ENCODE peak calls at places on chromosomes 12 and 14, in seven cellular contexts. One of them, this sample, is unnamed.

GRCh38 chr12:91262023-91262676 is 79.5 kb upstream of the DCN start:
- DNase-seq in K562: no peak
- DNase-seq in GM12878: no peak
- DNase-seq in HepG2: no peak
- DNase-seq in H1: no peak
- DNase-seq in SK-N-SH: no peak
- DNase-seq in HCT116: no peak
- DNase-seq in this sample: no peak

GRCh38 chr12:132524405-132524804 is 34.5 kb downstream of the FBRSL1 start:
- DNase-seq in K562: no peak
- DNase-seq in SK-N-SH: no peak
- DNase-seq in HepG2: no peak
- DNase-seq in GM12878: no peak
- DNase-seq in H1: no peak
- DNase-seq in HCT116: no peak
- DNase-seq in this sample: peak; percentile 22

GRCh38 chr12:75556306-75556899 is 45.0 kb upstream of the KRR1 start:
- DNase-seq in H1: no peak
- DNase-seq in GM12878: no peak
- DNase-seq in K562: no peak
- DNase-seq in SK-N-SH: no peak
- DNase-seq in HCT116: no peak
- DNase-seq in HepG2: peak; percentile 34
- DNase-seq in this sample: no peak

GRCh38 chr12:58341791-58342190 is 400.4 kb downstream of the ATP23 start:
- DNase-seq in H1: no peak
- DNase-seq in K562: no peak
- DNase-seq in HCT116: no peak
- DNase-seq in SK-N-SH: no peak
- DNase-seq in GM12878: no peak
- DNase-seq in HepG2: no peak
- DNase-seq in this sample: no peak

GRCh38 chr12:62715086-62715786 is 219.7 kb downstream of the PPM1H start:
- DNase-seq in H1: no peak
- DNase-seq in K562: no peak
- DNase-seq in SK-N-SH: no peak
- DNase-seq in HepG2: no peak
- DNase-seq in GM12878: no peak
- DNase-seq in HCT116: no peak
- DNase-seq in this sample: no peak

GRCh38 chr14:94650806-94651805 is 38.9 kb downstream of the SERPINA3 start:
- DNase-seq in SK-N-SH: peak; percentile 73
- DNase-seq in HepG2: no peak
- DNase-seq in K562: no peak
- DNase-seq in HCT116: no peak
- DNase-seq in GM12878: no peak
- DNase-seq in H1: peak; percentile 37
- DNase-seq in this sample: no peak

GRCh38 chr12:109771746-109772621 is 58.4 kb downstream of the FAM222A start:
- DNase-seq in HCT116: no peak
- DNase-seq in GM12878: no peak
- DNase-seq in K562: no peak
- DNase-seq in HepG2: no peak
- DNase-seq in H1: peak; percentile 47
- DNase-seq in SK-N-SH: peak; percentile 33
- DNase-seq in this sample: no peak

GRCh38 chr12:49244161-49244560 is 20.7 kb upstream of the TUBA1C start:
- DNase-seq in H1: no peak
- DNase-seq in HCT116: no peak
- DNase-seq in K562: no peak
- DNase-seq in HepG2: no peak
- DNase-seq in GM12878: no peak
- DNase-seq in SK-N-SH: no peak
- DNase-seq in this sample: no peak

GRCh38 chr12:109952160-109952858 is 43.9 kb downstream of the GIT2 start:
- DNase-seq in GM12878: peak; percentile 34
- DNase-seq in SK-N-SH: no peak
- DNase-seq in HCT116: no peak
- DNase-seq in H1: no peak
- DNase-seq in HepG2: no peak
- DNase-seq in K562: no peak
- DNase-seq in this sample: no peak

GRCh38 chr14:97978336-97978735 is 1181.2 kb downstream of the VRK1 start:
- DNase-seq in H1: peak; percentile 71
- DNase-seq in HCT116: peak; percentile 6
- DNase-seq in SK-N-SH: peak; percentile 56
- DNase-seq in HepG2: no peak
- DNase-seq in K562: peak; percentile 2
- DNase-seq in GM12878: no peak
- DNase-seq in this sample: no peak

GRCh38 chr12:13097526-13097925 is 5.9 kb downstream of the GSG1 start:
- DNase-seq in GM12878: no peak
- DNase-seq in HCT116: no peak
- DNase-seq in SK-N-SH: no peak
- DNase-seq in K562: no peak
- DNase-seq in HepG2: no peak
- DNase-seq in H1: no peak
- DNase-seq in this sample: no peak

GRCh38 chr14:85129907-85130306 is 400.0 kb upstream of the FLRT2 start:
- DNase-seq in HCT116: no peak
- DNase-seq in HepG2: peak; percentile 1
- DNase-seq in GM12878: no peak
- DNase-seq in H1: no peak
- DNase-seq in SK-N-SH: no peak
- DNase-seq in K562: no peak
- DNase-seq in this sample: no peak

GRCh38 chr14:105450864-105451720 is 23.5 kb upstream of the CRIP2 start:
- DNase-seq in K562: no peak
- DNase-seq in H1: no peak
- DNase-seq in HepG2: no peak
- DNase-seq in GM12878: no peak
- DNase-seq in HCT116: no peak
- DNase-seq in SK-N-SH: no peak
- DNase-seq in this sample: no peak

GRCh38 chr12:22459872-22460490 is 84.4 kb downstream of the C2CD5 start:
- DNase-seq in HepG2: peak; percentile 43
- DNase-seq in SK-N-SH: peak; percentile 14
- DNase-seq in GM12878: no peak
- DNase-seq in HCT116: peak; percentile 26
- DNase-seq in H1: no peak
- DNase-seq in K562: peak; percentile 8
- DNase-seq in this sample: peak; percentile 5

GRCh38 chr12:94247256-94247655 is 98.9 kb downstream of the PLXNC1 start:
- DNase-seq in H1: no peak
- DNase-seq in GM12878: no peak
- DNase-seq in HepG2: no peak
- DNase-seq in SK-N-SH: no peak
- DNase-seq in HCT116: no peak
- DNase-seq in K562: no peak
- DNase-seq in this sample: no peak

GRCh38 chr14:19801118-19801464 is 2.5 kb upstream of the OR4N2 start:
- DNase-seq in H1: no peak
- DNase-seq in HepG2: no peak
- DNase-seq in K562: no peak
- DNase-seq in HCT116: no peak
- DNase-seq in SK-N-SH: no peak
- DNase-seq in GM12878: no peak
- DNase-seq in this sample: no peak
- H3K9me3 ChIP-seq in H1: peaks cover 60% of the 10 kb centered on the region
- H3K9me3 ChIP-seq in HepG2: no peaks in the 10 kb centered on the region
- H3K9me3 ChIP-seq in K562: no peaks in the 10 kb centered on the region
- H3K9me3 ChIP-seq in HCT116: peaks cover 36% of the 10 kb centered on the region
- H3K9me3 ChIP-seq in SK-N-SH: no peaks in the 10 kb centered on the region
- H3K9me3 ChIP-seq in GM12878: no peaks in the 10 kb centered on the region
- H3K9me3 ChIP-seq in this sample: no peaks in the 10 kb centered on the region

DNA sequence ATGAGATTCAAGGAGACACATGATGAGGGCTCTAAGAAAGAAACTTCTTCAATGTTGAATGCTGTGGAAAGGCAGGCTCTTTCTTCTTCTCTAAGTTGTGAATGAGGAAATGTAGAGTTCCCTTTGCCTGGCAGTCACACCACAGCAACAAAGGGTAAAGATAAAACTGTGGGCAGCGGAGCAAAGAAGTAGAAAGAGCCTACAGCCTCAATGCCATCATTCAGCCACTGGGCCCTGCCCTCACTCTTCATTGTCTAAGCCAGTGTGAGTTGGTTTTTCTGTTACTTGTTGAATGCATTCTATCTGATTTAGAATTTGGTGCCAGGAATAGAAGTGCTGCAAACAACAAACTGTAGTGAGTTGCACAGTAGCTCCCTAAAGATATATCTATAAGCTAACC is 12.2 kb downstream of the SDR9C7 start:
- DNase-seq in HCT116: no peak
- DNase-seq in SK-N-SH: no peak
- DNase-seq in H1: no peak
- DNase-seq in HepG2: no peak
- DNase-seq in GM12878: no peak
- DNase-seq in K562: no peak
- DNase-seq in this sample: no peak
- TF ChIP-seq CTCF in HCT116: no peak
- TF ChIP-seq CTCF in SK-N-SH: no peak
- TF ChIP-seq CTCF in H1: no peak
- TF ChIP-seq CTCF in HepG2: no peak
- TF ChIP-seq CTCF in GM12878: no peak
- TF ChIP-seq CTCF in K562: no peak
- TF ChIP-seq CTCF in this sample: no peak

DNA sequence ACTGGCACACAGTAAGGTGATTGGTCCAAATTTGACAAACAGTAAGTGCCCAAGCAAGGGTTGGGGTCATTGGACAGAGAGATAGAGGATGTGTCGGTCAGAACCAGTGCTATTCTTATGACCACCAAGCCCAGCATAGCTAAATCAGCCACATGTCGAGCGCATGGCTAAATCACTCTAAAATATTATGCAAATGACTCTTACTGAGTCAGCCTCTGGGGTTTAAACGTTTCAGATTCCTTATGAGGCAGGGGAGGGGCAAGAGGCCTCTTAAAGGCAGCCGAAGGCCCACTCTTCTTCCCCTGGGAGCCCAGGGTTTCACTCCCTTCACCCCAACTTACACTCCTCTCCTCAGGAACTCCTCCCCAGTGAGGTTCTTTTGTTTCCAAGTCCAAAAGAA is 603 bp upstream of the ENDOU start:
- DNase-seq in K562: no peak
- DNase-seq in HepG2: no peak
- DNase-seq in HCT116: no peak
- DNase-seq in GM12878: no peak
- DNase-seq in SK-N-SH: no peak
- DNase-seq in H1: no peak
- DNase-seq in this sample: no peak
- TF ChIP-seq SIN3A in K562: no peak
- TF ChIP-seq SIN3A in HepG2: no peak
- TF ChIP-seq SIN3A in HCT116: no peak
- TF ChIP-seq SIN3A in GM12878: no peak
- TF ChIP-seq SIN3A in SK-N-SH: no peak
- TF ChIP-seq SIN3A in H1: no peak
- TF ChIP-seq SIN3A in this sample: no peak

DNA sequence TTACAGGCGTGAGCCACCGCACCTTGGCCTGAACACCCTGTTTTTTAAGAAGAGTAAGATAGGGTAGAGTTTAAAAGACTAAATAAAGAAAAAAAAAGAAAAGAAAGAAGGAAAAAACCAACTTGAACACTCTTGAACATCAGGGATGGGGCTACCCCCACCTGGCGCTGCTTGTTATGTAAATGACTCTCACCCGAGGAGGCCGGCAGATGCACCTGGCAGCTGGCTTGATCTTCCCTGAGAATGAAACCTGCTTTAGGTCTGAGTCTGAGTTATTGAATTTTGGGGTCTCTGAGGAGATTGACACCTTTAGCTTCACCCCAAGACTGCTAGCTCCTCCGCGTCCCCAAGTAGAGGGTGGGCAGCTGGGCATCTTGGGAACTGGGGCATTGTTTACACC is 15.5 kb upstream of the MEG3 start:
- DNase-seq in K562: no peak
- DNase-seq in GM12878: no peak
- DNase-seq in HCT116: no peak
- DNase-seq in H1: no peak
- DNase-seq in SK-N-SH: no peak
- DNase-seq in HepG2: no peak
- DNase-seq in this sample: no peak
- H3K9me3 ChIP-seq in K562: peaks cover 22% of the 10 kb centered on the region
- H3K9me3 ChIP-seq in GM12878: peaks cover 2% of the 10 kb centered on the region
- H3K9me3 ChIP-seq in HCT116: peaks cover 43% of the 10 kb centered on the region
- H3K9me3 ChIP-seq in H1: peaks cover 54% of the 10 kb centered on the region
- H3K9me3 ChIP-seq in SK-N-SH: no peaks in the 10 kb centered on the region
- H3K9me3 ChIP-seq in HepG2: peaks cover 52% of the 10 kb centered on the region
- H3K9me3 ChIP-seq in this sample: peaks cover 11% of the 10 kb centered on the region

DNA sequence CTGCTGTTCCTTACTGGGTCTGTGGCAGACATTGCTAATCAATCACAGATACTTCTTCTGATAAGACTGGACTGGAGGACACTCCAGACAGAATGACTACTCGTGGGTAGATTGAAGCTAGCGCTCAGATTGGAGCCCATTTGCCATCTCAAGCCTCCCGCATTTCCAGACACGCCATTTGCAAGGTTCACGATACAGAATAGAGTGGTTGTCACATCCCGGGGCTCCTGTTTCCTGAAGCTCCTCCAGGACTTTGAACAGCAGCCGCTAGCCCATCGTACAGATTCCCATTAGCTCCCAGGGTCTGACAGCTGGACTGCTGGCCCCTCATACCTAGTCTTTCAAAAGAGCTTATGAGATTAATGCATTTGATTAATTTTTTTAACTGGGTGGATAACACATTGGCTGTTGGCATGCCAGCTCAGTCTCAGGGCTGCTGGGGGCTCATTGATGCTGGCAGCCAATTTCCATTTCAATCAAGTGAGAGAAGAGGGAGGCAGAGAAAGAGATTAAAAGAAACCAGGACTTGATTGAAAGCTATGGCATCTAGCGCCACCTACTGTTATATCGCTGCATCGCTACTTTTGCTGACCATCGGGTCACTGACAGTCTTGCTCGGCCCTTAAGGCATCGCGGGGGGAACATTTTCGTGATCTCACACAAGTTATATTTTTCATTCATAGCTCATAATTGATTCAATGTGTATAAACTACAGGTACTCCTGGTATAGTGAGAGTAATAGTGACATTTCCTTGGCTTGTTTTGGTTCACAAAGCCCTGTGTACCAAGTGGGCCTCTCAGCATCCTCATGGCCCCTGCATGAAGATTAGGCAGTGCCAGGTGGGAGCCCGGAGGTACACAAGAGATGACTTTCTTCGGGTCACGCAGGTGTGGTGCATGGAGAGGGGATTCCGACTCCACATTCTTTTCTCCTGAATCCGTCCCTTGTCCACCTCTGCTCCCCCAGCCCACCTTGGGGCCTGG is 78.6 kb downstream of the CCDC60 start:
- DNase-seq in SK-N-SH: peak; percentile 70
- DNase-seq in HepG2: peak; percentile 43
- DNase-seq in GM12878: no peak
- DNase-seq in H1: peak; percentile 91
- DNase-seq in HCT116: peak; percentile 56
- DNase-seq in K562: peak; percentile 65
- DNase-seq in this sample: peak; percentile 61
- TF ChIP-seq CTCF in SK-N-SH: peak; percentile 84
- TF ChIP-seq CTCF in HepG2: peak; percentile 81
- TF ChIP-seq CTCF in GM12878: peak; percentile 74
- TF ChIP-seq CTCF in H1: peak; percentile 94
- TF ChIP-seq CTCF in HCT116: peak; percentile 83
- TF ChIP-seq CTCF in K562: peak; percentile 76
- TF ChIP-seq CTCF in this sample: peak; percentile 93

This sample was measured in Panc1.